ENCODE peak calls at places on chromosomes 13 and 19, in eight cellular contexts. One of them, this sample, is unnamed.
A peak's percentile ranks its signal among the peaks of the same experiment; 100 is the strongest.

GRCh38 chr19:47881757-47882156 is 4.4 kb downstream of the SULT2A1 start:
- DNase-seq in thoracic aorta: no peak
- DNase-seq in BJ: no peak
- DNase-seq in psoas muscle: no peak
- DNase-seq in stomach: no peak
- DNase-seq in GM12864: no peak
- DNase-seq in fibroblast of lung: no peak
- DNase-seq in AG09309: no peak
- DNase-seq in this sample: no peak

GRCh38 chr13:110475117-110475516 is 86.4 kb downstream of the RAB20 start:
- DNase-seq in AG09309: no peak
- DNase-seq in BJ: no peak
- DNase-seq in thoracic aorta: no peak
- DNase-seq in fibroblast of lung: no peak
- DNase-seq in GM12864: no peak
- DNase-seq in stomach: no peak
- DNase-seq in psoas muscle: no peak
- DNase-seq in this sample: no peak

GRCh38 chr13:28493740-28494536 is 990 bp downstream of the FLT1 start:
- DNase-seq in GM12864: no peak
- DNase-seq in fibroblast of lung: no peak
- DNase-seq in stomach: no peak
- DNase-seq in psoas muscle: no peak
- DNase-seq in AG09309: no peak
- DNase-seq in thoracic aorta: no peak
- DNase-seq in BJ: no peak
- DNase-seq in this sample: no peak

GRCh38 chr19:2561221-2561620 is 85.3 kb downstream of the GADD45B start:
- DNase-seq in BJ: no peak
- DNase-seq in fibroblast of lung: no peak
- DNase-seq in psoas muscle: no peak
- DNase-seq in thoracic aorta: no peak
- DNase-seq in GM12864: no peak
- DNase-seq in stomach: no peak
- DNase-seq in AG09309: no peak
- DNase-seq in this sample: no peak

GRCh38 chr19:911197-912033 is 1.6 kb downstream of the R3HDM4 start:
- DNase-seq in fibroblast of lung: no peak
- DNase-seq in BJ: no peak
- DNase-seq in GM12864: no peak
- DNase-seq in stomach: no peak
- DNase-seq in psoas muscle: no peak
- DNase-seq in thoracic aorta: no peak
- DNase-seq in AG09309: no peak
- DNase-seq in this sample: no peak

GRCh38 chr19:19134687-19135158 is 3.6 kb downstream of the TMEM161A start:
- DNase-seq in GM12864: no peak
- DNase-seq in psoas muscle: peak; percentile 86
- DNase-seq in thoracic aorta: no peak
- DNase-seq in fibroblast of lung: no peak
- DNase-seq in stomach: peak; percentile 55
- DNase-seq in AG09309: no peak
- DNase-seq in BJ: no peak
- DNase-seq in this sample: no peak

GRCh38 chr13:80677227-80677626 is 336.3 kb upstream of the SPRY2 start:
- DNase-seq in thoracic aorta: no peak
- DNase-seq in fibroblast of lung: no peak
- DNase-seq in GM12864: no peak
- DNase-seq in BJ: no peak
- DNase-seq in psoas muscle: no peak
- DNase-seq in AG09309: no peak
- DNase-seq in stomach: no peak
- DNase-seq in this sample: no peak

GRCh38 chr13:101915755-101916107 is 463.3 kb downstream of the ITGBL1 start:
- DNase-seq in thoracic aorta: no peak
- DNase-seq in GM12864: no peak
- DNase-seq in psoas muscle: no peak
- DNase-seq in AG09309: no peak
- DNase-seq in fibroblast of lung: no peak
- DNase-seq in stomach: no peak
- DNase-seq in BJ: no peak
- DNase-seq in this sample: no peak

GRCh38 chr13:109332501-109333499 is 453.6 kb downstream of the IRS2 start:
- DNase-seq in GM12864: no peak
- DNase-seq in psoas muscle: no peak
- DNase-seq in stomach: peak; percentile 44
- DNase-seq in thoracic aorta: no peak
- DNase-seq in AG09309: no peak
- DNase-seq in BJ: no peak
- DNase-seq in fibroblast of lung: no peak
- DNase-seq in this sample: no peak

GRCh38 chr13:46556380-46556779 is 3.4 kb downstream of the LRCH1 start:
- DNase-seq in psoas muscle: no peak
- DNase-seq in thoracic aorta: no peak
- DNase-seq in GM12864: no peak
- DNase-seq in BJ: no peak
- DNase-seq in stomach: no peak
- DNase-seq in fibroblast of lung: no peak
- DNase-seq in AG09309: no peak
- DNase-seq in this sample: no peak

GRCh38 chr13:72983085-72983768 is 75.6 kb upstream of the KLF5 start:
- DNase-seq in AG09309: peak; percentile 77
- DNase-seq in thoracic aorta: no peak
- DNase-seq in fibroblast of lung: peak; percentile 82
- DNase-seq in stomach: peak; percentile 34
- DNase-seq in GM12864: no peak
- DNase-seq in BJ: peak; percentile 72
- DNase-seq in psoas muscle: no peak
- DNase-seq in this sample: no peak

GRCh38 chr19:54142166-54142780 is 4.7 kb downstream of the CNOT3 start:
- DNase-seq in fibroblast of lung: no peak
- DNase-seq in stomach: no peak
- DNase-seq in GM12864: no peak
- DNase-seq in AG09309: no peak
- DNase-seq in thoracic aorta: no peak
- DNase-seq in BJ: no peak
- DNase-seq in psoas muscle: no peak
- DNase-seq in this sample: no peak

GRCh38 chr19:30085394-30085793 is 143.4 kb downstream of the URI1 start:
- DNase-seq in stomach: no peak
- DNase-seq in AG09309: no peak
- DNase-seq in thoracic aorta: no peak
- DNase-seq in BJ: no peak
- DNase-seq in fibroblast of lung: no peak
- DNase-seq in GM12864: no peak
- DNase-seq in psoas muscle: no peak
- DNase-seq in this sample: no peak

GRCh38 chr19:44626067-44626624 is 12.8 kb downstream of the IGSF23 start:
- DNase-seq in fibroblast of lung: peak; percentile 86
- DNase-seq in BJ: peak; percentile 95
- DNase-seq in GM12864: no peak
- DNase-seq in AG09309: peak; percentile 84
- DNase-seq in stomach: no peak
- DNase-seq in thoracic aorta: no peak
- DNase-seq in psoas muscle: no peak
- DNase-seq in this sample: peak; percentile 95

DNA sequence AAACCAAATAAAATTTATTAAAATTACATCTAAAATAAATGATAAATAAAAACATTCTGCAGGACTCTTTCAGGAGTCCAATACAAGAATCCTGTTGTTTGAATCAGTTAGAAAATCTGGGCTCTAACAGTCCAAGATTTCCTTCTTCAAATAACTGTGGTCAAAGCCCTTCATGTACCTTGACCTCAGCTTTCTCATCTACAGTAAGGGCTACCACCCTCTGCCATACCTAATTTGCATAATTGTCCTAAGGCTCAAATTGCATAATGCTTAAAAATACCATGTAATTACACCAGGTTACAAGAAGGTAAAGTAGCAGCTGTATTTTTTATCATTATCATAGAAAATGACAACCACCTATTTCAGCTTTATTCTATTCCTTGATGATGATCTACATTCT is 54.3 kb downstream of the XPO4 start:
- DNase-seq in AG09309: no peak
- DNase-seq in thoracic aorta: no peak
- DNase-seq in GM12864: no peak
- DNase-seq in BJ: no peak
- DNase-seq in fibroblast of lung: no peak
- DNase-seq in stomach: no peak
- DNase-seq in psoas muscle: no peak
- DNase-seq in this sample: peak; percentile 6
- TF ChIP-seq CTCF in AG09309: no peak
- TF ChIP-seq CTCF in thoracic aorta: no peak
- TF ChIP-seq CTCF in GM12864: no peak
- TF ChIP-seq CTCF in BJ: no peak
- TF ChIP-seq CTCF in fibroblast of lung: no peak
- TF ChIP-seq CTCF in stomach: no peak
- TF ChIP-seq CTCF in psoas muscle: no peak
- TF ChIP-seq CTCF in this sample: no peak

GRCh38 chr13:60435762-60436374 is 38.8 kb downstream of the TDRD3 start:
- DNase-seq in BJ: no peak
- DNase-seq in fibroblast of lung: no peak
- DNase-seq in stomach: no peak
- DNase-seq in GM12864: no peak
- DNase-seq in AG09309: no peak
- DNase-seq in thoracic aorta: no peak
- DNase-seq in psoas muscle: no peak
- DNase-seq in this sample: no peak

GRCh38 chr13:60426075-60426474 is 29.1 kb downstream of the TDRD3 start:
- DNase-seq in thoracic aorta: no peak
- DNase-seq in fibroblast of lung: no peak
- DNase-seq in GM12864: no peak
- DNase-seq in stomach: no peak
- DNase-seq in BJ: no peak
- DNase-seq in AG09309: no peak
- DNase-seq in psoas muscle: no peak
- DNase-seq in this sample: no peak

GRCh38 chr13:60433505-60433904 is 36.5 kb downstream of the TDRD3 start:
- DNase-seq in stomach: no peak
- DNase-seq in GM12864: no peak
- DNase-seq in fibroblast of lung: peak; percentile 26
- DNase-seq in psoas muscle: no peak
- DNase-seq in AG09309: no peak
- DNase-seq in thoracic aorta: no peak
- DNase-seq in BJ: no peak
- DNase-seq in this sample: no peak

GRCh38 chr13:60427285-60427684 is 30.3 kb downstream of the TDRD3 start:
- DNase-seq in thoracic aorta: no peak
- DNase-seq in stomach: no peak
- DNase-seq in AG09309: no peak
- DNase-seq in BJ: no peak
- DNase-seq in fibroblast of lung: no peak
- DNase-seq in GM12864: peak; percentile 22
- DNase-seq in psoas muscle: no peak
- DNase-seq in this sample: no peak

GRCh38 chr13:60431108-60431700 is 34.2 kb downstream of the TDRD3 start:
- DNase-seq in AG09309: peak; percentile 37
- DNase-seq in psoas muscle: no peak
- DNase-seq in fibroblast of lung: peak; percentile 82
- DNase-seq in BJ: peak; percentile 19
- DNase-seq in stomach: no peak
- DNase-seq in thoracic aorta: no peak
- DNase-seq in GM12864: peak; percentile 54
- DNase-seq in this sample: peak; percentile 62
- H3K4me3 ChIP-seq in AG09309: no peak overlapping the region
- H3K4me3 ChIP-seq in psoas muscle: no peak overlapping the region
- H3K4me3 ChIP-seq in fibroblast of lung: no peak overlapping the region
- H3K4me3 ChIP-seq in BJ: no peak overlapping the region
- H3K4me3 ChIP-seq in stomach: no peak overlapping the region
- H3K4me3 ChIP-seq in thoracic aorta: no peak overlapping the region
- H3K4me3 ChIP-seq in GM12864: no peak overlapping the region
- H3K4me3 ChIP-seq in this sample: no peak overlapping the region

DNA sequence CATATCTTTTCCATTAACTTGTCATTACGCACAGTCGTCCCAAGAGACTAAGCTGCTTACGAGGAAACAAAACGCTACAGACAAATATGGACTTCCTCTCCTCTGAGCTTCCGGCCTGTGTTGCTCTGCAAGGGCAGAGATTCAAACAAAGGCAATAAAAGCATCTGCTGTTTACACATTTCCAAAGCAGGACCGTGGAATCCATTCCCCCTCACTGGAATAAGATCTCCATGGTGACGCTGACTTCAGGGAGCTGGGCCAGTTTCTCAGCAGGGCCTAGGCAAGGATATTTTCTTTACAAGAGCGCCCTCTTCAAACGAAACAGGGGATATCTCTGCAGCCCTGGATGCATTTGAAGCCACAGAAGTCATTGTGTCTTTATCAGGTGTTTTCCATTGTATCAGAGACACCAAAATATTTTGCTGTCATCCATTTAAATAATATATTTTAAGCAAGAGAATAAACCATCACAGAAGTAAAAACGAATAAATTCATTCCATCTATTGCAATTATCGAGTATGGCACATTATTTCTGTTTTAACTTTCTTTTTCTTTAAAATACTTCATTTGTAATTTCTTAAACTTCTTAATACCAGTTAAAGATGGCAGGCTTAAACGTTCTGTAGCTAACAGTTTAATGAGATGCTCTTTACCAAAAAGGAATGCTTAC is 177.5 kb downstream of the DCLK1 start:
- DNase-seq in stomach: peak; percentile 38
- DNase-seq in thoracic aorta: peak; percentile 25
- DNase-seq in GM12864: no peak
- DNase-seq in BJ: peak; percentile 91
- DNase-seq in psoas muscle: peak; percentile 76
- DNase-seq in AG09309: peak; percentile 85
- DNase-seq in fibroblast of lung: peak; percentile 96
- DNase-seq in this sample: peak; percentile 95
- TF ChIP-seq CTCF in stomach: no peak
- TF ChIP-seq CTCF in thoracic aorta: peak; percentile 61
- TF ChIP-seq CTCF in GM12864: no peak
- TF ChIP-seq CTCF in BJ: peak; percentile 73
- TF ChIP-seq CTCF in psoas muscle: peak; percentile 49
- TF ChIP-seq CTCF in AG09309: peak; percentile 77
- TF ChIP-seq CTCF in fibroblast of lung: peak; percentile 75
- TF ChIP-seq CTCF in this sample: peak; percentile 84

DNA sequence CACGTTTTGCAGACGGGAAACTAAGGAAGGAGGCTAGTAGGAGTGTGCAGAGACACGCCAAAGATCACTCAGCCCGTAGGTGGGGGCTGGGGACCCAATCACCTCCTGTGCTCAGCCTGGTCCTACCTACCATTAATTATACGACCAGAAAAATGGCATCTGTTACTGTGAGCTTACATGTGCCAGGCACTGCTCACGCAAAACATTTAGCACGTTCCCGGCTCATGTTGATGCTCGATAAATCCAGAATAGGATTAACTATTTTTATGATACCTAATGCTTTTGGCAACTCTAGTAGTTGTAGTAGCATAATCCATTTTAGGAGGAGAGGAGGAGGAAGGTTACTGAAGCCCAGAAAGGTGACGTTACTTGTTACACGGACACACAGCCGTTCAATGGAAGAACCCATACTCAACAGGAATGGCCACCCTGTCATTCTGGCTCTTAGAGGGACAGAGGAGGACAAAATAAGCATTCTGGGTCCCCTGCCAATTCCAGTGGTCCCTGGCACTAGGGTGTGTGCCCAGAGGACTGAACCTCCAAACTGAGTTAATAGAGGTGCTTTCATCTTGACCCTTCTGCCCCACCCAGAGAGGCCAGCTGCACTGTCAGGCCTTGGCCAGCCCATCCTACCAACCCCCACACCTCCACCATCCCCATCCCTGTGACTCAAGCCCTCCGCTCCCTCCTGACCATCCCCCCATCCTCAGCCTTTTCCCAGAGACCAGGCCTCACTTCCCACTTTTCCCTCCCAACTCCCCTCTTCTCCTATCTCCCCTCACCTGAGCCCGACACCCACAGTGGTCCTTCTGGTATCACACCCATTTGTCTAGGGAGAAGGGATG is 5.0 kb upstream of the EML2 start:
- DNase-seq in psoas muscle: no peak
- DNase-seq in AG09309: no peak
- DNase-seq in BJ: no peak
- DNase-seq in stomach: no peak
- DNase-seq in GM12864: no peak
- DNase-seq in thoracic aorta: no peak
- DNase-seq in fibroblast of lung: no peak
- DNase-seq in this sample: no peak
- H3K4me3 ChIP-seq in psoas muscle: no peak overlapping the region
- H3K4me3 ChIP-seq in AG09309: no peak overlapping the region
- H3K4me3 ChIP-seq in BJ: no peak overlapping the region
- H3K4me3 ChIP-seq in stomach: no peak overlapping the region
- H3K4me3 ChIP-seq in GM12864: peak overlapping the region; percentile 45
- H3K4me3 ChIP-seq in thoracic aorta: no peak overlapping the region
- H3K4me3 ChIP-seq in fibroblast of lung: no peak overlapping the region
- H3K4me3 ChIP-seq in this sample: no peak overlapping the region